ENCODE peak calls at places on chromosomes 7 and 10, in eight cellular contexts. One of them, this sample, is unnamed.

GRCh38 chr7:43876976-43877745 is 7.8 kb upstream of the MRPS24 start:
- DNase-seq in T-helper 2 cell: no peak
- DNase-seq in left colon: no peak
- DNase-seq in T-helper 9 cell: no peak
- DNase-seq in NCI-H1092 treated with DMSO at 0.1 percent for 48 hours: no peak
- DNase-seq in activated CD4-positive, alpha-beta T cell treated with anti-CD3 and anti-CD28 coated beads, Interleukin-2, amount 50 U/mL, for 24 hours: no peak
- DNase-seq in amniotic stem cell: no peak
- DNase-seq in nucleus accumbens: no peak
- DNase-seq in this sample: no peak

GRCh38 chr7:28405662-28406061 is 6.7 kb upstream of the CREB5 start:
- DNase-seq in T-helper 2 cell: no peak
- DNase-seq in left colon: no peak
- DNase-seq in T-helper 9 cell: no peak
- DNase-seq in NCI-H1092 treated with DMSO at 0.1 percent for 48 hours: no peak
- DNase-seq in activated CD4-positive, alpha-beta T cell treated with anti-CD3 and anti-CD28 coated beads, Interleukin-2, amount 50 U/mL, for 24 hours: no peak
- DNase-seq in amniotic stem cell: peak
- DNase-seq in nucleus accumbens: no peak
- DNase-seq in this sample: no peak

GRCh38 chr7:131188367-131189339 is 139.0 kb upstream of the MKLN1 start:
- DNase-seq in T-helper 2 cell: peak
- DNase-seq in left colon: no peak
- DNase-seq in T-helper 9 cell: peak
- DNase-seq in NCI-H1092 treated with DMSO at 0.1 percent for 48 hours: no peak
- DNase-seq in activated CD4-positive, alpha-beta T cell treated with anti-CD3 and anti-CD28 coated beads, Interleukin-2, amount 50 U/mL, for 24 hours: peak
- DNase-seq in amniotic stem cell: peak
- DNase-seq in nucleus accumbens: no peak
- DNase-seq in this sample: no peak

GRCh38 chr7:85135931-85136330 is 50.9 kb downstream of the SEMA3D start:
- DNase-seq in T-helper 2 cell: no peak
- DNase-seq in left colon: no peak
- DNase-seq in T-helper 9 cell: no peak
- DNase-seq in NCI-H1092 treated with DMSO at 0.1 percent for 48 hours: no peak
- DNase-seq in activated CD4-positive, alpha-beta T cell treated with anti-CD3 and anti-CD28 coated beads, Interleukin-2, amount 50 U/mL, for 24 hours: no peak
- DNase-seq in amniotic stem cell: peak
- DNase-seq in nucleus accumbens: no peak
- DNase-seq in this sample: no peak

GRCh38 chr7:150369740-150370501 is 1.3 kb downstream of the REPIN1 start:
- DNase-seq in T-helper 2 cell: no peak
- DNase-seq in left colon: peak
- DNase-seq in T-helper 9 cell: no peak
- DNase-seq in NCI-H1092 treated with DMSO at 0.1 percent for 48 hours: no peak
- DNase-seq in activated CD4-positive, alpha-beta T cell treated with anti-CD3 and anti-CD28 coated beads, Interleukin-2, amount 50 U/mL, for 24 hours: no peak
- DNase-seq in amniotic stem cell: no peak
- DNase-seq in nucleus accumbens: no peak
- DNase-seq in this sample: no peak

GRCh38 chr7:102933763-102934162 is 21.0 kb downstream of the LRRC17 start:
- DNase-seq in T-helper 2 cell: no peak
- DNase-seq in left colon: peak
- DNase-seq in T-helper 9 cell: no peak
- DNase-seq in NCI-H1092 treated with DMSO at 0.1 percent for 48 hours: no peak
- DNase-seq in activated CD4-positive, alpha-beta T cell treated with anti-CD3 and anti-CD28 coated beads, Interleukin-2, amount 50 U/mL, for 24 hours: no peak
- DNase-seq in amniotic stem cell: peak
- DNase-seq in nucleus accumbens: peak
- DNase-seq in this sample: no peak

GRCh38 chr7:36191292-36191920 is 38.4 kb downstream of the EEPD1 start:
- DNase-seq in T-helper 2 cell: no peak
- DNase-seq in left colon: no peak
- DNase-seq in T-helper 9 cell: no peak
- DNase-seq in NCI-H1092 treated with DMSO at 0.1 percent for 48 hours: no peak
- DNase-seq in activated CD4-positive, alpha-beta T cell treated with anti-CD3 and anti-CD28 coated beads, Interleukin-2, amount 50 U/mL, for 24 hours: no peak
- DNase-seq in amniotic stem cell: no peak
- DNase-seq in nucleus accumbens: no peak
- DNase-seq in this sample: no peak

GRCh38 chr10:5096108-5096507 is 1.9 kb downstream of the AKR1C3 start:
- DNase-seq in T-helper 2 cell: no peak
- DNase-seq in left colon: no peak
- DNase-seq in T-helper 9 cell: no peak
- DNase-seq in NCI-H1092 treated with DMSO at 0.1 percent for 48 hours: no peak
- DNase-seq in activated CD4-positive, alpha-beta T cell treated with anti-CD3 and anti-CD28 coated beads, Interleukin-2, amount 50 U/mL, for 24 hours: no peak
- DNase-seq in amniotic stem cell: no peak
- DNase-seq in nucleus accumbens: no peak
- DNase-seq in this sample: no peak

GRCh38 chr10:3853547-3853989 is 68.6 kb upstream of the KLF6 start:
- DNase-seq in T-helper 2 cell: no peak
- DNase-seq in left colon: peak
- DNase-seq in T-helper 9 cell: no peak
- DNase-seq in NCI-H1092 treated with DMSO at 0.1 percent for 48 hours: no peak
- DNase-seq in activated CD4-positive, alpha-beta T cell treated with anti-CD3 and anti-CD28 coated beads, Interleukin-2, amount 50 U/mL, for 24 hours: no peak
- DNase-seq in amniotic stem cell: no peak
- DNase-seq in nucleus accumbens: peak
- DNase-seq in this sample: no peak

GRCh38 chr7:116173051-116174028 is 37.0 kb upstream of the TES start:
- DNase-seq in T-helper 2 cell: no peak
- DNase-seq in left colon: no peak
- DNase-seq in T-helper 9 cell: peak
- DNase-seq in NCI-H1092 treated with DMSO at 0.1 percent for 48 hours: peak
- DNase-seq in activated CD4-positive, alpha-beta T cell treated with anti-CD3 and anti-CD28 coated beads, Interleukin-2, amount 50 U/mL, for 24 hours: no peak
- DNase-seq in amniotic stem cell: peak
- DNase-seq in nucleus accumbens: no peak
- DNase-seq in this sample: no peak

GRCh38 chr10:44478040-44478439 is 93.1 kb upstream of the CXCL12 start:
- DNase-seq in T-helper 2 cell: no peak
- DNase-seq in left colon: no peak
- DNase-seq in T-helper 9 cell: no peak
- DNase-seq in NCI-H1092 treated with DMSO at 0.1 percent for 48 hours: no peak
- DNase-seq in activated CD4-positive, alpha-beta T cell treated with anti-CD3 and anti-CD28 coated beads, Interleukin-2, amount 50 U/mL, for 24 hours: no peak
- DNase-seq in amniotic stem cell: no peak
- DNase-seq in nucleus accumbens: no peak
- DNase-seq in this sample: no peak

GRCh38 chr10:59851864-59852263 is 54.5 kb downstream of the CCDC6 start:
- DNase-seq in T-helper 2 cell: no peak
- DNase-seq in left colon: no peak
- DNase-seq in T-helper 9 cell: no peak
- DNase-seq in NCI-H1092 treated with DMSO at 0.1 percent for 48 hours: no peak
- DNase-seq in activated CD4-positive, alpha-beta T cell treated with anti-CD3 and anti-CD28 coated beads, Interleukin-2, amount 50 U/mL, for 24 hours: no peak
- DNase-seq in amniotic stem cell: no peak
- DNase-seq in nucleus accumbens: no peak
- DNase-seq in this sample: no peak

GRCh38 chr10:14953452-14954000 is 370 bp downstream of the DCLRE1C start:
- DNase-seq in T-helper 2 cell: no peak
- DNase-seq in left colon: peak
- DNase-seq in T-helper 9 cell: no peak
- DNase-seq in NCI-H1092 treated with DMSO at 0.1 percent for 48 hours: peak
- DNase-seq in activated CD4-positive, alpha-beta T cell treated with anti-CD3 and anti-CD28 coated beads, Interleukin-2, amount 50 U/mL, for 24 hours: no peak
- DNase-seq in amniotic stem cell: peak
- DNase-seq in nucleus accumbens: peak
- DNase-seq in this sample: no peak

GRCh38 chr10:13613519-13613918 is 26.8 kb downstream of the PRPF18 start:
- DNase-seq in T-helper 2 cell: no peak
- DNase-seq in left colon: no peak
- DNase-seq in T-helper 9 cell: no peak
- DNase-seq in NCI-H1092 treated with DMSO at 0.1 percent for 48 hours: peak
- DNase-seq in activated CD4-positive, alpha-beta T cell treated with anti-CD3 and anti-CD28 coated beads, Interleukin-2, amount 50 U/mL, for 24 hours: no peak
- DNase-seq in amniotic stem cell: no peak
- DNase-seq in nucleus accumbens: no peak
- DNase-seq in this sample: no peak

GRCh38 chr7:43625977-43626376 is 43.1 kb downstream of the STK17A start:
- DNase-seq in T-helper 2 cell: no peak
- DNase-seq in left colon: no peak
- DNase-seq in T-helper 9 cell: no peak
- DNase-seq in NCI-H1092 treated with DMSO at 0.1 percent for 48 hours: no peak
- DNase-seq in activated CD4-positive, alpha-beta T cell treated with anti-CD3 and anti-CD28 coated beads, Interleukin-2, amount 50 U/mL, for 24 hours: no peak
- DNase-seq in amniotic stem cell: no peak
- DNase-seq in nucleus accumbens: no peak
- DNase-seq in this sample: no peak

GRCh38 chr7:106858618-106859532 is 6.2 kb upstream of the PIK3CG start:
- DNase-seq in T-helper 2 cell: no peak
- DNase-seq in left colon: peak
- DNase-seq in T-helper 9 cell: no peak
- DNase-seq in NCI-H1092 treated with DMSO at 0.1 percent for 48 hours: peak
- DNase-seq in activated CD4-positive, alpha-beta T cell treated with anti-CD3 and anti-CD28 coated beads, Interleukin-2, amount 50 U/mL, for 24 hours: no peak
- DNase-seq in amniotic stem cell: no peak
- DNase-seq in nucleus accumbens: no peak
- DNase-seq in this sample: no peak

GRCh38 chr10:24951201-24952145 is 933 bp downstream of the PRTFDC1 start:
- DNase-seq in T-helper 2 cell: no peak
- DNase-seq in left colon: peak
- DNase-seq in T-helper 9 cell: no peak
- DNase-seq in NCI-H1092 treated with DMSO at 0.1 percent for 48 hours: peak
- DNase-seq in activated CD4-positive, alpha-beta T cell treated with anti-CD3 and anti-CD28 coated beads, Interleukin-2, amount 50 U/mL, for 24 hours: no peak
- DNase-seq in amniotic stem cell: no peak
- DNase-seq in nucleus accumbens: peak
- DNase-seq in this sample: no peak

GRCh38 chr7:95476072-95476845 is 9.5 kb upstream of the ASB4 start:
- DNase-seq in T-helper 2 cell: no peak
- DNase-seq in left colon: no peak
- DNase-seq in T-helper 9 cell: no peak
- DNase-seq in NCI-H1092 treated with DMSO at 0.1 percent for 48 hours: peak
- DNase-seq in activated CD4-positive, alpha-beta T cell treated with anti-CD3 and anti-CD28 coated beads, Interleukin-2, amount 50 U/mL, for 24 hours: no peak
- DNase-seq in amniotic stem cell: no peak
- DNase-seq in nucleus accumbens: no peak
- DNase-seq in this sample: no peak

GRCh38 chr7:17580141-17580540 is 281.7 kb downstream of the AHR start:
- DNase-seq in T-helper 2 cell: no peak
- DNase-seq in left colon: no peak
- DNase-seq in T-helper 9 cell: no peak
- DNase-seq in NCI-H1092 treated with DMSO at 0.1 percent for 48 hours: no peak
- DNase-seq in activated CD4-positive, alpha-beta T cell treated with anti-CD3 and anti-CD28 coated beads, Interleukin-2, amount 50 U/mL, for 24 hours: no peak
- DNase-seq in amniotic stem cell: peak
- DNase-seq in nucleus accumbens: peak
- DNase-seq in this sample: no peak

GRCh38 chr7:155805826-155806095 is 6.5 kb downstream of the SHH start:
- DNase-seq in T-helper 2 cell: no peak
- DNase-seq in left colon: no peak
- DNase-seq in T-helper 9 cell: no peak
- DNase-seq in NCI-H1092 treated with DMSO at 0.1 percent for 48 hours: no peak
- DNase-seq in activated CD4-positive, alpha-beta T cell treated with anti-CD3 and anti-CD28 coated beads, Interleukin-2, amount 50 U/mL, for 24 hours: no peak
- DNase-seq in amniotic stem cell: no peak
- DNase-seq in nucleus accumbens: no peak
- DNase-seq in this sample: no peak

GRCh38 chr10:98268694-98269386 is 846 bp upstream of the LOXL4 start:
- DNase-seq in T-helper 2 cell: no peak
- DNase-seq in left colon: no peak
- DNase-seq in T-helper 9 cell: no peak
- DNase-seq in NCI-H1092 treated with DMSO at 0.1 percent for 48 hours: peak
- DNase-seq in activated CD4-positive, alpha-beta T cell treated with anti-CD3 and anti-CD28 coated beads, Interleukin-2, amount 50 U/mL, for 24 hours: no peak
- DNase-seq in amniotic stem cell: no peak
- DNase-seq in nucleus accumbens: no peak
- DNase-seq in this sample: no peak

GRCh38 chr10:60611291-60611747 is 167.0 kb upstream of the CDK1 start:
- DNase-seq in T-helper 2 cell: no peak
- DNase-seq in left colon: no peak
- DNase-seq in T-helper 9 cell: no peak
- DNase-seq in NCI-H1092 treated with DMSO at 0.1 percent for 48 hours: no peak
- DNase-seq in activated CD4-positive, alpha-beta T cell treated with anti-CD3 and anti-CD28 coated beads, Interleukin-2, amount 50 U/mL, for 24 hours: no peak
- DNase-seq in amniotic stem cell: peak
- DNase-seq in nucleus accumbens: peak
- DNase-seq in this sample: no peak

GRCh38 chr7:100887186-100887954 is 2.1 kb downstream of the UFSP1 start:
- DNase-seq in T-helper 2 cell: no peak
- DNase-seq in left colon: peak
- DNase-seq in T-helper 9 cell: peak
- DNase-seq in NCI-H1092 treated with DMSO at 0.1 percent for 48 hours: no peak
- DNase-seq in activated CD4-positive, alpha-beta T cell treated with anti-CD3 and anti-CD28 coated beads, Interleukin-2, amount 50 U/mL, for 24 hours: no peak
- DNase-seq in amniotic stem cell: no peak
- DNase-seq in nucleus accumbens: no peak
- DNase-seq in this sample: peak

GRCh38 chr7:50268223-50268622 is 36.3 kb upstream of the IKZF1 start:
- DNase-seq in T-helper 2 cell: no peak
- DNase-seq in left colon: no peak
- DNase-seq in T-helper 9 cell: no peak
- DNase-seq in NCI-H1092 treated with DMSO at 0.1 percent for 48 hours: no peak
- DNase-seq in activated CD4-positive, alpha-beta T cell treated with anti-CD3 and anti-CD28 coated beads, Interleukin-2, amount 50 U/mL, for 24 hours: no peak
- DNase-seq in amniotic stem cell: no peak
- DNase-seq in nucleus accumbens: no peak
- DNase-seq in this sample: no peak

GRCh38 chr10:436911-437665 is 252.4 kb downstream of the DIP2C start:
- DNase-seq in T-helper 2 cell: no peak
- DNase-seq in left colon: no peak
- DNase-seq in T-helper 9 cell: no peak
- DNase-seq in NCI-H1092 treated with DMSO at 0.1 percent for 48 hours: no peak
- DNase-seq in activated CD4-positive, alpha-beta T cell treated with anti-CD3 and anti-CD28 coated beads, Interleukin-2, amount 50 U/mL, for 24 hours: no peak
- DNase-seq in amniotic stem cell: no peak
- DNase-seq in nucleus accumbens: no peak
- DNase-seq in this sample: no peak

This sample was measured in GM19239.